ENCODE peak calls at places on chromosomes 7 and 10, in four cellular contexts. C, W, Z and F are unnamed samples. For H3K36me3, the result is how much of the 10 kb centered on the place peaks cover.

GRCh38 chr7:46162582-46162981 is 241.5 kb upstream of the IGFBP3 start:
- DNase-seq in Z (no peak), W (no peak), C (no peak), F (no peak)

GRCh38 chr7:158278745-158279320 is 308.8 kb downstream of the PTPRN2 start:
- DNase-seq in C (no peak), W (no peak), Z (no peak), F (peak)

GRCh38 chr7:47531584-47532492 is 50.1 kb downstream of the TNS3 start:
- DNase-seq in W (no peak), C (no peak), Z (no peak), F (no peak)

GRCh38 chr7:27693794-27694193 is 31.1 kb upstream of the HIBADH start:
- DNase-seq in Z (peak), W (no peak), C (no peak), F (no peak)

GRCh38 chr7:106177738-106178592 is 65.9 kb upstream of the SYPL1 start:
- DNase-seq in W (no peak), C (no peak), Z (no peak), F (no peak)

GRCh38 chr7:70178787-70179186 is 580.5 kb downstream of the AUTS2 start:
- DNase-seq in W (peak), C (peak), Z (peak), F (no peak)

GRCh38 chr7:146115665-146116451 is 743 bp upstream of the CNTNAP2 start:
- DNase-seq in Z (no peak), W (peak), C (peak), F (no peak)

GRCh38 chr10:132016514-132016913 is 34.8 kb upstream of the BNIP3 start:
- DNase-seq in C (no peak), W (no peak), Z (no peak), F (no peak)

GRCh38 chr7:155663942-155664341 is 19.5 kb downstream of the RBM33 start:
- DNase-seq in W (no peak), Z (no peak), C (no peak), F (no peak)

GRCh38 chr7:18440934-18441333 is 54.6 kb upstream of the HDAC9 start:
- DNase-seq in C (no peak), W (no peak), Z (no peak), F (no peak)

GRCh38 chr10:50431791-50432190 is 180.5 kb upstream of the ASAH2 start:
- DNase-seq in Z (no peak), W (no peak), C (no peak), F (peak)

GRCh38 chr10:1980459-1980858 is 243.1 kb upstream of the ADARB2 start:
- DNase-seq in C (no peak), Z (no peak), W (no peak), F (no peak)

DNA sequence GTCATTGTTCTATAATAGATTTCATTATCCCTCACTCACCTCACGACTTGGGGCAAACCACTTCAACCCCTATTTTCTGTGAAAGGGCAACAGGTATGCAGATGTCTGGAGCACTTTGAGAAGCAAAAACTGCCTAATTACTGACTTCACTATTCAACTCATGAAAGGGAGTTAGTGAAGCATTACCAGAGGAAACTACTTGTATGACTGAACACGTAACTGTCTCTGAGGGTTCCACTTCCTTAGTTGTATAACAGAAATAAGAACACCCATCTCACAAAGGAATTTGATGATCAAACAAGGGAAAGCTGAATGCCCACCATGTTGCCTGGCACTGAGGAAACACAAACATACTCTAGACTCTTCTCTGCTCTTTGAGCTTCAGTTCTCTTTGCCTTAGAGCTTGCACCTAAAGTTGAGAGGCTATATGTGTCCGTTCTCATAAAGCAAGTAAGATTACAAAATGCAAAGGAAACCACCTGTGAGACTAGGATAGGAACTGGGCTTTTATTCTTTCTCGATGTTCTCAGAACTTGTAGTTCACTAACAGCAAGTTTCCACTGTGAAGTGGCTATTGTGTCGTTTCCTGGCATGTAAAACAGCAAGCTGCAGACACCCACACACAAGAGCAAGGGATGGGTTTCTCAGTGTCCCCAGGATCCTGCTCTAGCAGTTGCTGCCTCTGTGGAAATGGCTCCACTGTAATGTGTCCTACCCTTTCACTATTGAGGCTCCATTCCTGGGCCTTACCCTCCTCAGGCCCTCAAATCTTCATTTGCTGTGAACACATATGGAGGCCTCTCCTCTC is 2.6 kb downstream of the TMEM243 start:
- DNase-seq in Z (no peak), C (peak), W (no peak), F (no peak)
- H3K4me3 ChIP-seq in Z (peak), C (no peak), W (no peak), F (no peak)

DNA sequence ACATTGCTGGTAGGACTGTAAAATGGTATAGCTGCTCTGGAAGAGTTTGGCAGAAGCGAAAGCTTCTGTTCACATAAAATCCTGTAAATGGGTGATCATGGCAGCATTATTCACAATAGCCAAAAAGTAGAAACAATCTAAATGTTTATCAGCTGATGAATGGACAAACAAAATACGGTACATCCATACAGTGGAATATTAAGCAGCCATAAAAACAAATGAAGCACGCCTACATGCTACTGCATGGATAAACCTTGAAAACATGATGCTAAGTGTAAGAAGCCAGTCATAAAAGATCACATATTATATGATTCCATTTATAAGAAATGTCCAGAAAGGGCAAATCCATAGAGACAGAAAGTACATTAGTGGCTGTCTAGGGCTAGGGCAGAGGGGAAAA is 32.7 kb downstream of the KIN start:
- DNase-seq in Z (no peak), W (no peak), C (no peak), F (no peak)
- H3K36me3 ChIP-seq in Z (under half), W (under half), C (under half), F (half or more)

GRCh38 chr7:129052441-129052840 is 2.5 kb downstream of the TNPO3 start:
- DNase-seq in C (no peak), W (no peak), Z (no peak), F (no peak)
- H3K4me3 ChIP-seq in C (no peak), W (no peak), Z (no peak), F (no peak)

DNA sequence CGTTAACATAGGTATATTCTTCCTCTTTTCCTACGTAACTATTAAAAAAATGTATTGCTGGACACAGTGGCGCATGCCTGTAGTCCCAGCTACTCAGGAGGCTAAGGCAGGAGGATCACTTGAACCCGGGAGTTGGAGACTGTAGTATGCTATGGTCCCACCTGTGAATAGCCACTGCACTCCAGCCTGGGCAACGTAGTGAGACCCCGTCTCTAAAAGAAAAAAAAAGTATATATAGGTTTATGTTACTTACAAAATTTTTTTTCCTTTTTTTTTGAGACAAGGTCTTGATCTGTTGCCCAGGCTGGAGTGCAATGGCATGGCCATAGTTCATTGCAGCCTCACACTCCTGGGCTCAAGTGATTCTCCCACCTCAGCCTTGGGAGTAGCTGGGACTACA is 5.6 kb downstream of the NUB1 start:
- DNase-seq in Z (no peak), C (no peak), W (no peak), F (no peak)
- H3K36me3 ChIP-seq in Z (under half), C (under half), W (under half), F (half or more)

DNA sequence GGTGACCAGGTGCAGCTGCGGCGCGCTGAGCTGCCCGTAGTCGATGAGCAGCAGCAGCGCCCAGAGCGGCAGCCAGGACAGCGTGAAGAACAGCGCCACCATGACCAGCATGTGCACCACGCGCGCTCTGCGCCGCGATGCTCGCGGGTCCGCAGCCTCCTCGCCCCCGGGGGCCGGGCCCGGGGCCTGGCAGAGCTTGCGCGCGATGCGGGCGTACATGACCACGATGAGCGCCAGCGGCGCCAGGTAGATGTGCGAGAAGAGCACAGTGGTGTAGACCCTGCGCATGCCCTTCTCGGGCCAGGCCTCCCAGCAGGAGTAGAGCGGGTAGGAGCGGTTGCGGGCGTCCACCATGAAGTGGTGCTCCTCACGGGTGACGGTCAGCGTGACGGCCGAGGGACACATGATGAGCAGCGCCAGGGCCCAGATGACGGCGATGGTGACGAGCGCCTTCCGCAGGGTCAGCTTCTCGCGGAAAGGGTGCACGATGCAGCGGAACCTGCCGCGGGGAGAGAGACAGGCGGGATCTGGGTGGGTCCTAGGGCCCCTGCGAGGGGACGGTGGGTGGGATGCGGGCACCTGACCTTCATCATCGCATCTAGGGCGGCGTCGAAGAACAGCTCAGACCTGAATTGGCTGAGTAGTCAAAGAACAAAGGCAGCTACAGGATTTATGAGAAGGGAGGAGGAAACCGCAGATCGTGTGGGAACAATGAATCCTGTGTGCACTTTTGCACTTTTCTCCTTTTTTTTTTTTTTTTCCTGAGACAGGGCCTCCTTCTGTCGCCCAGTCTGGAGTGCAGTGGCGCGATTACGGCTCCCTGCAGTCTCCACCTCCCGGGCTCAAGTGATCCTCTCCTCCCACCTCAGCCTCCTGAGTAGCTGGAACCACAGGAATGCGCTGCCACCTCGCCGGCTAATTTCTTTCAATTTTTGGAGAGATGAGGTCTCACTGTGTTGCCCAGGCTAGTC is 22.4 kb upstream of the PPA1 start:
- DNase-seq in Z (peak), C (peak), W (peak), F (no peak)
- H3K4me3 ChIP-seq in Z (peak), C (no peak), W (no peak), F (no peak)

GRCh38 chr10:100934084-100934659 is 21.4 kb downstream of the SLF2 start:
- DNase-seq in C (peak), Z (no peak), W (no peak), F (no peak)
- H3K36me3 ChIP-seq in C (under half), Z (under half), W (under half), F (half or more)